ENCODE peak calls at places on chromosomes 4 and X, in four cellular contexts. E is WTC11, B is progenitor cell of endocrine pancreas, G is pancreas. P is an unnamed sample.

GRCh38 chr4:169619958-169620845 is at the start of gene CLCN3:
- DNase-seq in E (peak), B (peak), G (peak), P (peak)

GRCh38 chrX:149453911-149454820 is 50.9 kb downstream of the IDS start:
- DNase-seq in E (no peak), G (no peak), B (no peak), P (no peak)

GRCh38 chrX:147899715-147900114 is 12.0 kb upstream of the FMR1 start:
- DNase-seq in E (no peak), G (no peak), B (no peak), P (no peak)

GRCh38 chr4:78136109-78137081 is 79.3 kb downstream of the FRAS1 start:
- DNase-seq in G (no peak), B (no peak), E (no peak), P (no peak)

GRCh38 chr4:142016031-142016430 is 379.6 kb downstream of the IL15 start:
- DNase-seq in G (no peak), E (no peak), B (no peak), P (no peak)

GRCh38 chr4:154604696-154605200 is 7.7 kb downstream of the FGG start:
- DNase-seq in G (no peak), E (no peak), B (no peak), P (no peak)

GRCh38 chr4:186704059-186704458 is 19.6 kb downstream of the FAT1 start:
- DNase-seq in E (no peak), B (no peak), G (no peak), P (no peak)

GRCh38 chr4:118270492-118270891 is 82.3 kb downstream of the PRSS12 start:
- DNase-seq in G (no peak), B (no peak), E (no peak), P (no peak)

GRCh38 chrX:131783555-131784338 is 239.4 kb upstream of the STK26 start:
- DNase-seq in B (no peak), E (no peak), G (no peak), P (no peak)

GRCh38 chr4:74376888-74377483 is 12.0 kb downstream of the EREG start:
- DNase-seq in E (no peak), G (no peak), B (no peak), P (no peak)

GRCh38 chr4:139450586-139450985 is 3.3 kb upstream of the RAB33B start:
- DNase-seq in E (no peak), G (no peak), B (no peak), P (no peak)

GRCh38 chr4:76558391-76559235 is 123.6 kb downstream of the SHROOM3 start:
- DNase-seq in G (no peak), E (no peak), B (no peak), P (no peak)

GRCh38 chr4:95371457-95372179 is 177.2 kb downstream of the UNC5C start:
- DNase-seq in E (no peak), B (no peak), G (no peak), P (no peak)

GRCh38 chr4:163111588-163111987 is 55.1 kb downstream of the NAF1 start:
- DNase-seq in B (no peak), E (no peak), G (no peak), P (no peak)

GRCh38 chr4:76489799-76490176 is 54.8 kb downstream of the SHROOM3 start:
- DNase-seq in B (no peak), E (no peak), G (no peak), P (no peak)

GRCh38 chrX:19616016-19616415 is 100.7 kb upstream of the MAP3K15 start:
- DNase-seq in G (no peak), E (no peak), B (no peak), P (no peak)

GRCh38 chrX:110966839-110967238 is 129.2 kb upstream of the PAK3 start:
- DNase-seq in G (no peak), B (no peak), E (no peak), P (no peak)

GRCh38 chrX:40314070-40314469 is 216.3 kb upstream of the BCOR start:
- DNase-seq in E (peak), B (no peak), G (no peak), P (no peak)

GRCh38 chr4:185254434-185254833 is 45.0 kb downstream of the SNX25 start:
- DNase-seq in G (no peak), B (no peak), E (no peak), P (no peak)

GRCh38 chrX:20204354-20204753 is 62.4 kb downstream of the RPS6KA3 start:
- DNase-seq in G (no peak), E (no peak), B (no peak), P (no peak)

GRCh38 chr4:175127314-175127713 is 209.2 kb downstream of the ADAM29 start:
- DNase-seq in G (no peak), E (no peak), B (no peak), P (no peak)

GRCh38 chr4:83361416-83362196 is 27.0 kb upstream of the HPSE start:
- DNase-seq in E (no peak), B (no peak), G (no peak), P (no peak)

GRCh38 chrX:37905436-37906147 is 58.2 kb upstream of the DYNLT3 start:
- DNase-seq in B (peak), G (peak), E (peak), P (no peak)

GRCh38 chr4:84492737-84493091 is 6.4 kb downstream of the NKX6-1 start:
- DNase-seq in G (peak), E (peak), B (no peak), P (no peak)

GRCh38 chr4:79065262-79065661 is 126.0 kb upstream of the PAQR3 start:
- DNase-seq in B (no peak), G (no peak), E (no peak), P (no peak)

DNA sequence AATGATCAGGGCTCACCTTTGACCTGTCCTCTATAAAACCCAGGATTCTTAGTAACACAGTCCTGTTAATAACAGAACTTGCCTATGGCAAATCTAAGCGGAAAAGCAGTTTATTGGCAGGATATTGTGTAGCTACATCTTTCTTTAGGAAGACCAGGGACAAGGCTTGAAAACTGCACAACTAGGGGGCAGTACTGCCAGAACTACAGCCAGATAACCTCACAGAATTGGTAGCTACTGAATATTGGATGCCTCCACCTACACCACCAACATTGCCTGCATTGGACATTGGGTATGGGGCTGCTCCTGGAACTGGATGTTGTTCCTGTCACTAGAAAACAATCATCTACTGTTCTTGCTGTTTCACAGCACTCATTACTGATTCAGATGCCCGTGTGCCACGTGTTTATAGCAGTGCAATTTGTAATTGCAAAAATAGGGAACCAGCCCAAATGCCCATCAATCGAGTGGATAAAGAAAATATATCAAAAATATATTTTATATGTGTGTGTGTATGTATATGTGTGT is 47.4 kb downstream of the REPS2 start:
- DNase-seq in G (no peak), E (no peak), B (no peak), P (no peak)
- TF ChIP-seq CTCF in G (no peak), E (no peak), B (peak), P (peak)

GRCh38 chr4:54683616-54684346 is 26.0 kb downstream of the KIT start:
- DNase-seq in B (no peak), E (peak), G (no peak), P (no peak)
- TF ChIP-seq CTCF in B (peak), E (no peak), G (no peak), P (peak)

GRCh38 chrX:102341867-102342266 is 94.9 kb downstream of the NXF2 start:
- DNase-seq in E (no peak), G (no peak), B (no peak), P (no peak)
- TF ChIP-seq CTCF in E (no peak), G (no peak), B (peak), P (no peak)

GRCh38 chr4:11633435-11633834 is 204.7 kb upstream of the HS3ST1 start:
- DNase-seq in G (no peak), B (no peak), E (no peak), P (no peak)

GRCh38 chr4:11632488-11632887 is 203.8 kb upstream of the HS3ST1 start:
- DNase-seq in G (no peak), E (no peak), B (no peak), P (no peak)

GRCh38 chr4:11632015-11632414 is 203.3 kb upstream of the HS3ST1 start:
- DNase-seq in E (no peak), G (no peak), B (no peak), P (no peak)

GRCh38 chr4:11635336-11635735 is 206.6 kb upstream of the HS3ST1 start:
- DNase-seq in B (no peak), E (no peak), G (no peak), P (no peak)

GRCh38 chr4:11634283-11634682 is 205.6 kb upstream of the HS3ST1 start:
- DNase-seq in B (no peak), E (no peak), G (no peak), P (no peak)
- TF ChIP-seq CTCF in B (no peak), E (no peak), G (no peak), P (no peak)

GRCh38 chrX:56762707-56763555 is 33.9 kb downstream of the NBDY start:
- DNase-seq in E (no peak), B (no peak), G (peak), P (no peak)

GRCh38 chrX:56764975-56765791 is 36.1 kb downstream of the NBDY start:
- DNase-seq in B (no peak), G (peak), E (no peak), P (no peak)

GRCh38 chrX:56762220-56762619 is 33.2 kb downstream of the NBDY start:
- DNase-seq in E (no peak), G (no peak), B (no peak), P (no peak)

GRCh38 chrX:56764153-56764974 is 35.3 kb downstream of the NBDY start:
- DNase-seq in E (peak), G (peak), B (no peak), P (no peak)

GRCh38 chrX:56763556-56764152 is 34.6 kb downstream of the NBDY start:
- DNase-seq in G (peak), B (no peak), E (no peak), P (no peak)
- TF ChIP-seq CTCF in G (no peak), B (no peak), E (no peak), P (no peak)

P was measured in D721Med.